ENCODE peak calls at places on chromosomes 3 and 15, in six cellular contexts. R, L, J, E, A and N are unnamed samples.

GRCh38 chr3:39013289-39013688 is 38.5 kb downstream of the SCN11A start:
- DNase-seq in R (no peak), L (no peak), J (no peak), E (no peak), A (no peak), N (no peak)

GRCh38 chr15:92290359-92290992 is 103.2 kb upstream of the ST8SIA2 start:
- DNase-seq in R (no peak), L (no peak), J (no peak), E (no peak), A (no peak), N (no peak)

GRCh38 chr3:54862526-54862925 is 65.3 kb downstream of the LRTM1 start:
- DNase-seq in R (no peak), L (no peak), J (no peak), E (no peak), A (no peak), N (no peak)

GRCh38 chr3:35970793-35971192 is 331.5 kb downstream of the ARPP21 start:
- DNase-seq in R (no peak), L (no peak), J (no peak), E (no peak), A (no peak), N (no peak)

GRCh38 chr3:71789922-71790321 is 5.0 kb upstream of the PROK2 start:
- DNase-seq in R (no peak), L (no peak), J (no peak), E (no peak), A (no peak), N (no peak)

GRCh38 chr3:64248247-64248646 is 23.0 kb upstream of the PRICKLE2 start:
- DNase-seq in R (no peak), L (no peak), J (no peak), E (no peak), A (no peak), N (no peak)

GRCh38 chr15:52180196-52180835 is 10.9 kb downstream of the GNB5 start:
- DNase-seq in R (peak), L (peak), J (no peak), E (peak), A (no peak), N (no peak)

GRCh38 chr3:66037330-66037985 is 1.3 kb downstream of the MAGI1 start:
- DNase-seq in R (peak), L (no peak), J (no peak), E (no peak), A (no peak), N (peak)

GRCh38 chr3:31399270-31399669 is 133.5 kb upstream of the STT3B start:
- DNase-seq in R (no peak), L (no peak), J (no peak), E (no peak), A (no peak), N (no peak)

GRCh38 chr3:113266738-113267137 is 55.4 kb downstream of the BOC start:
- DNase-seq in R (no peak), L (no peak), J (no peak), E (no peak), A (no peak), N (no peak)

GRCh38 chr15:101273534-101273933 is 3.8 kb downstream of the SELENOS start:
- DNase-seq in R (no peak), L (no peak), J (no peak), E (no peak), A (no peak), N (no peak)

GRCh38 chr15:58467121-58467721 is 35.4 kb downstream of the LIPC start:
- DNase-seq in R (no peak), L (no peak), J (no peak), E (no peak), A (no peak), N (no peak)

GRCh38 chr3:50156991-50157493 is 1.9 kb downstream of the SEMA3F start:
- DNase-seq in R (peak), L (no peak), J (no peak), E (no peak), A (no peak), N (no peak)

GRCh38 chr3:8555705-8556314 is 54.2 kb downstream of the LMCD1 start:
- DNase-seq in R (no peak), L (no peak), J (no peak), E (no peak), A (no peak), N (no peak)

GRCh38 chr15:86040360-86041095 is 39.1 kb upstream of the AGBL1 start:
- DNase-seq in R (peak), L (no peak), J (no peak), E (no peak), A (no peak), N (no peak)

GRCh38 chr3:195571361-195571760 is 12.4 kb downstream of the APOD start:
- DNase-seq in R (no peak), L (no peak), J (no peak), E (no peak), A (no peak), N (no peak)

GRCh38 chr3:71345429-71346027 is 238.0 kb downstream of the FOXP1 start:
- DNase-seq in R (no peak), L (no peak), J (no peak), E (no peak), A (no peak), N (no peak)

GRCh38 chr3:136311971-136312370 is 61.8 kb downstream of the PCCB start:
- DNase-seq in R (no peak), L (no peak), J (no peak), E (no peak), A (no peak), N (no peak)

GRCh38 chr15:60379466-60380274 is 18.1 kb downstream of the ANXA2 start:
- DNase-seq in R (no peak), L (no peak), J (no peak), E (no peak), A (no peak), N (no peak)

GRCh38 chr3:159829056-159829995 is 159.3 kb upstream of the IL12A start:
- DNase-seq in R (no peak), L (peak), J (no peak), E (no peak), A (no peak), N (peak)

GRCh38 chr3:63972196-63972595 is 51.1 kb downstream of the PSMD6 start:
- DNase-seq in R (no peak), L (no peak), J (no peak), E (no peak), A (no peak), N (no peak)

GRCh38 chr15:48930735-48931134 is 33.0 kb downstream of the SHC4 start:
- DNase-seq in R (no peak), L (no peak), J (no peak), E (no peak), A (no peak), N (no peak)

GRCh38 chr15:56919708-56920637 is 1.5 kb downstream of the TCF12 start:
- DNase-seq in R (peak), L (peak), J (peak), E (no peak), A (no peak), N (peak)

GRCh38 chr3:32106929-32107362 is 526 bp downstream of the GPD1L start:
- DNase-seq in R (peak), L (peak), J (no peak), E (no peak), A (no peak), N (peak)

GRCh38 chr15:90863987-90864386 is 4.4 kb upstream of the FURIN start:
- DNase-seq in R (no peak), L (no peak), J (no peak), E (no peak), A (no peak), N (no peak)

GRCh38 chr3:123767020-123767394 is 117.1 kb downstream of the MYLK start:
- DNase-seq in R (no peak), L (no peak), J (no peak), E (no peak), A (no peak), N (no peak)

GRCh38 chr3:129633751-129634481 is 27.4 kb upstream of the PLXND1 start:
- DNase-seq in R (no peak), L (no peak), J (no peak), E (no peak), A (no peak), N (no peak)

DNA sequence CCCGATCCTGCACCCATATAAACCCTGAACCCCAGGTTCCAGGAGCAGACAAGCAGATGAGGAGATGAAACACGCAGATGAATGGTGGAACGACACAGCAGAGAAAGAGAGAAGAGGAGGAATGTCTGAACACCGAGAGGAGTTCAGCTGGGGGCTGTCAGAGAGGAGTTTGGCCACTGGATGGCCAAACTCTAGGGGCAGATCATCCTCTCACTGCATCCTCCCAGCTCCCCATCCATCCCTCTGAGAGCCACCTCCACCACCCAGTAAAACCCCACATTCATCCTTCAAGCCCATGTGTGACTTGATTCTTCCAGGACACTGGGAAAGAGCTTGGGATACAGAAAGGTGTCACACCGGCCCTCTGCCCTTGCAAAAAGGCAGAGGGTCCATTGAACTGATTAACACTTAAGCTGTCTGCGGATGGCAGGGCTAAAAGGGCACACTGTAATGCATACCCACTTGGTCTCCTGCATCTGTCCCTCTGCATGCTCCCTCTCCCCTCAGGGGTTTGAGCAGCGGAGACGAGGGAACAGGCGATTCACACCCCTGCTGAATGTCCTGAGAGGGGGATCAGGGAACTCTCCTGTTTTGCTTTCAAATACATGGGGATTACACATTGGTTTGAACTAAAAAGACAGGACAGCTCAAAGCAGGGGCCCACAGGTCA is 53.8 kb downstream of the TMED3 start:
- DNase-seq in R (no peak), L (no peak), J (no peak), E (no peak), A (no peak), N (no peak)
- TF ChIP-seq CTCF in R (peak), L (no peak), J (no peak), E (no peak), A (no peak), N (no peak)

DNA sequence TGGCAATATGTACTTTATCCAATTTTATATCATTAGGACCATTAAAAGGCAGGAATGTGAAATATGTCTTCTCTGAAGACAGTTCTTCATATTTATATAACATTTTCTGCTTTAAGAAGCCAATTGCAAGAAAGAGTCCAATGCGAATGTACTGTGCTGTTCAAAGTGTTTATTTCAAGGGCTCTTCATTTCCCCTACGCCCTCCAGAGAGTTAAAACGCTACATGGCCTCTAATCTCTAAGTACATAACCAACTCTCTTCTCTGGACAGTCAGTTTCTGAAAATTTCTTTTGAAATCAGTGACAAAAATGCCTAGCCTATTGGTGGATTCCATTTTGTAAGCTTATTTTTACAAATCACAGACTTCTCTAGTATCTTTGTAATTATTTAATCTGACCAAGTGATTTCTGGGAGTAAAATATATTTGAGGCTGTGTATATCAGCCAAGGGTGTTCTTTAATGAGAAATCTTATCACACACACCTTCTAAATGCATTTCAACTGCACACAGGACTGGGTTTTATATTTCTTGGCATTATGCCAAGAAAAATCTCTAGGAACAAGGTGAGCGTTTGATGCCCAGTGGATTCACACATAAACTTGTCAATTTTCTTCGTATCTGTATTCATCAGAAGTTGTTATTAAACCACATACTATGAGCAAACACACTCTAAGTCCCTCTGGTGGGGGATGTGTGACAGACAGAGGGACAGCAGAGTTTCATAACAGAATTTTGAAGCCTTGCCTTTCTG is 51.3 kb downstream of the KCNAB1 start:
- DNase-seq in R (no peak), L (no peak), J (no peak), E (no peak), A (no peak), N (no peak)
- TF ChIP-seq CTCF in R (no peak), L (no peak), J (no peak), E (no peak), A (no peak), N (no peak)

DNA sequence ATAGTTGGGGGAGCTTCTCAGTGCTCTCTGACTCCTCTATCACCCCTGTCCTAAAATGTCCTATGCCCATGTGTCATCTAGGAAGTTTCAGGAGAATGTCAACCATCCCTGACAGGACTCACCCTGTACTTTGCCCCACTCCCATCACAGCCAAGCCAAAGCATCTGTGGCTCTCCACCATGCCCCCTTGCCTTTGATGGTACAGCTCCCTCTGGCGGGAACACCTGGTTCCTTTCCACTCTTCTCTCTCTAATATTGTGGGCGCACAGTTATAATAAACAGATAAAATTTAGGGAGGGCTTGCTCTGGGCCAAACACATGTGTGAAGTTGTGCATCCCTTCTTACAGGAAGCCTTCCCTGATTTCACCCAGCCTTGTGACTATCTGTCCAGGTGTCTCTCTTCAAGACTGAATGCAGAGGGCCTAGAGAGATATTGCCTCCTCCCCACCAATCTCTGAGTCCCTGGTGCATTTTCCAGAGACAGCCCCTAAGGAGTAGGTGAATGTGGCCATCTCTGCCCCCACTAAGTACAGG is 62.8 kb downstream of the ISG20 start:
- DNase-seq in R (peak), L (no peak), J (peak), E (no peak), A (no peak), N (peak)
- TF ChIP-seq CTCF in R (peak), L (no peak), J (peak), E (peak), A (no peak), N (no peak)

GRCh38 chr15:73686781-73687256 is 2.6 kb downstream of the CD276 start:
- DNase-seq in R (no peak), L (no peak), J (no peak), E (peak), A (peak), N (peak)
- TF ChIP-seq CTCF in R (no peak), L (no peak), J (no peak), E (no peak), A (no peak), N (no peak)

GRCh38 chr15:99729920-99730319 is 3.3 kb downstream of the LYSMD4 start:
- DNase-seq in R (no peak), L (no peak), J (peak), E (no peak), A (no peak), N (peak)
- TF ChIP-seq CTCF in R (peak), L (no peak), J (no peak), E (peak), A (no peak), N (peak)

DNA sequence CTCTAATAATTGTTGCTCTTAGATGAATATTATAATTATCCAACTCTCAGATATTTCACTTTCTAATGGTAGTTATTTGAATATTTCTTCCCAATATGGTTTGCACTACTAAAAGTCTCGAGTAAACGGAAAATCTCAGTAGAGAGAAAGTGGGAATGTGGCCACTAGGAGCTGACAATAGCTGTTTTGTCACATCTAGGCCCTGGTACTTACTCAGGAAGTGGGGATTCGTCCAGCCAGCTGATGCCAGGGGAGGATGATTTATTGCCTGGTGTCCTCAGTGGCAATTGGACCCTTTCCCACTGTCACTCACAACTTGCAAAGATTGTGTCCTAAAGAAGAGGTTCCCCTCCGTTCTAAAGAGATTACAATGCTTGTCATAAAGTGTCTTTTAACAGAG is 320.9 kb downstream of the MECOM start:
- DNase-seq in R (no peak), L (no peak), J (no peak), E (no peak), A (no peak), N (no peak)
- TF ChIP-seq CTCF in R (no peak), L (no peak), J (peak), E (no peak), A (no peak), N (no peak)

DNA sequence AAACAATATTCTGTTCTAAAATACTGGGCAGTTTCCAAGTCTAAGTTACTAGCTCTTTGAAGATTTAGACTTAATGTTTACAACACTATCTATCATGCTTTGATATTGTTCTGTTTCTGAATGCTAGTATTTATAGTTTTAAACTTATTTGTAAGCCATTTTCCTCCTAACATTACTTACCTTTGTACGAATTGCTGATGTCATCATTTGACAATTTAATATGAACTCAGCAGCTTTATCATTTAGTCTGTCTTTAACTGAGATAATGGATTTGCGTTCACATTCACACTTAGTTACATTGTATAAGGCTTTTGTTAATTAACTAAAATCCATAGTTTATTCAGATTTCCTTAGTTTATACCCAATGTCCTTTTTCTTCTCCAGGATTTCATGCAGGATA is 163.8 kb downstream of the CBLB start:
- DNase-seq in R (no peak), L (no peak), J (no peak), E (no peak), A (no peak), N (no peak)
- TF ChIP-seq CTCF in R (no peak), L (no peak), J (no peak), E (no peak), A (no peak), N (no peak)

DNA sequence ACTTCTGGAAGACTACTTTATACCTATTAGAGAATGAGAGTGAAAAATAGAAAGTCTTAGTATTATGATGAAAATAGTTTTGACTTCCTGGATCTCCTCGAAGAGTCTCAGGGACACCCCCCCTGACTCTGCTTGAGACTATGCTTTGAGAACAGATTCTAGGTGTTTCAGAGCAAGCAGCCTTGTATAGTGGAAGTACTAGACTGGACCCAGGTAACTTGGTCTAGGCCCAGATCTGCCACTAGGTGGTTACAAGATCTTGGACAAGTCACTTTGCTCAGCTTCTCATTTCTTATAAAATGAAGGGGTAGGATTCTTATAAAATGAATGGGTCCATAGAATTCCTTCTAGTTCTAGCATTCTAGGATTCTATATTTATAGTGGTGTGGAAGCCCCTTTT is 9.1 kb downstream of the ABHD5 start:
- DNase-seq in R (no peak), L (no peak), J (no peak), E (no peak), A (no peak), N (no peak)
- TF ChIP-seq CTCF in R (peak), L (no peak), J (peak), E (no peak), A (no peak), N (no peak)

GRCh38 chr3:161171639-161172552 is 49.2 kb upstream of the NMD3 start:
- DNase-seq in R (no peak), L (no peak), J (no peak), E (no peak), A (no peak), N (no peak)
- TF ChIP-seq CTCF in R (peak), L (no peak), J (peak), E (no peak), A (no peak), N (no peak)